ENCODE peak calls at places on chromosome 10, in eight cellular contexts. E is GM23248, D is HCT116, V is OCI-LY7, N is GM23338, M is neural progenitor cell, A is hepatocyte, Q is PC-3. P is an unnamed sample.

GRCh38 chr10:49738616-49739360 is 23.3 kb downstream of the OGDHL start:
- DNase-seq in E (no peak), Q (no peak), N (no peak), A (no peak), M (no peak), V (no peak), D (no peak), P (no peak)

GRCh38 chr10:21308018-21308417 is 217.5 kb downstream of the SKIDA1 start:
- DNase-seq in N (no peak), E (no peak), Q (no peak), D (no peak), A (no peak), V (no peak), M (no peak), P (no peak)

GRCh38 chr10:3895045-3895609 is 110.1 kb upstream of the KLF6 start:
- DNase-seq in D (no peak), V (no peak), Q (no peak), A (no peak), N (no peak), E (peak), M (no peak), P (no peak)

GRCh38 chr10:64130152-64130551 is 609.0 kb downstream of the REEP3 start:
- DNase-seq in E (no peak), D (no peak), A (no peak), Q (no peak), V (no peak), N (no peak), M (no peak), P (no peak)

GRCh38 chr10:2541176-2541575 is 526.2 kb upstream of the PFKP start:
- DNase-seq in M (no peak), E (no peak), V (no peak), Q (no peak), N (no peak), A (no peak), D (no peak), P (no peak)

GRCh38 chr10:21926949-21927348 is 76.6 kb downstream of the DNAJC1 start:
- DNase-seq in N (no peak), D (no peak), V (no peak), A (peak), E (peak), Q (peak), M (peak), P (no peak)

GRCh38 chr10:22148956-22149355 is 68.9 kb downstream of the EBLN1 start:
- DNase-seq in D (no peak), E (peak), N (no peak), A (no peak), M (no peak), V (no peak), Q (peak), P (no peak)

GRCh38 chr10:84084342-84084741 is 55.0 kb upstream of the GHITM start:
- DNase-seq in Q (no peak), N (no peak), E (peak), D (no peak), M (no peak), V (no peak), A (no peak), P (no peak)

GRCh38 chr10:75547391-75548298 is 116.2 kb downstream of the LRMDA start:
- DNase-seq in M (no peak), E (peak), N (no peak), Q (peak), A (peak), D (no peak), V (no peak), P (peak)

GRCh38 chr10:111085690-111086353 is 9.0 kb downstream of the ADRA2A start:
- DNase-seq in M (no peak), E (no peak), Q (no peak), N (no peak), V (no peak), A (no peak), D (no peak), P (no peak)

GRCh38 chr10:26983156-26983555 is 117.1 kb downstream of the ANKRD26 start:
- DNase-seq in M (no peak), Q (no peak), N (no peak), V (no peak), D (no peak), E (peak), A (no peak), P (no peak)

GRCh38 chr10:12902959-12903358 is 98.6 kb downstream of the CCDC3 start:
- DNase-seq in V (no peak), N (peak), M (no peak), E (no peak), A (no peak), Q (no peak), D (no peak), P (no peak)

GRCh38 chr10:96222908-96223307 is 48.5 kb downstream of the BLNK start:
- DNase-seq in A (no peak), V (no peak), D (no peak), M (no peak), N (no peak), E (no peak), Q (no peak), P (no peak)
- H2AFZ ChIP-seq in A (no peak), V (no peak), D (no peak), M (no peak), N (peak), E (no peak), Q (no peak), P (no peak)

GRCh38 chr10:71765176-71765906 is 8.0 kb downstream of the VSIR start:
- DNase-seq in N (no peak), V (no peak), E (peak), Q (peak), D (no peak), A (no peak), M (no peak), P (no peak)

GRCh38 chr10:71765907-71766716 is 7.2 kb downstream of the VSIR start:
- DNase-seq in Q (no peak), E (no peak), N (no peak), D (no peak), A (no peak), M (no peak), V (no peak), P (no peak)

GRCh38 chr10:71767420-71768035 is 5.8 kb downstream of the VSIR start:
- DNase-seq in N (no peak), Q (peak), A (peak), E (peak), M (no peak), V (no peak), D (no peak), P (no peak)

GRCh38 chr10:71769279-71769823 is 4.0 kb downstream of the VSIR start:
- DNase-seq in N (peak), E (peak), D (no peak), Q (no peak), M (no peak), V (no peak), A (no peak), P (no peak)

DNA sequence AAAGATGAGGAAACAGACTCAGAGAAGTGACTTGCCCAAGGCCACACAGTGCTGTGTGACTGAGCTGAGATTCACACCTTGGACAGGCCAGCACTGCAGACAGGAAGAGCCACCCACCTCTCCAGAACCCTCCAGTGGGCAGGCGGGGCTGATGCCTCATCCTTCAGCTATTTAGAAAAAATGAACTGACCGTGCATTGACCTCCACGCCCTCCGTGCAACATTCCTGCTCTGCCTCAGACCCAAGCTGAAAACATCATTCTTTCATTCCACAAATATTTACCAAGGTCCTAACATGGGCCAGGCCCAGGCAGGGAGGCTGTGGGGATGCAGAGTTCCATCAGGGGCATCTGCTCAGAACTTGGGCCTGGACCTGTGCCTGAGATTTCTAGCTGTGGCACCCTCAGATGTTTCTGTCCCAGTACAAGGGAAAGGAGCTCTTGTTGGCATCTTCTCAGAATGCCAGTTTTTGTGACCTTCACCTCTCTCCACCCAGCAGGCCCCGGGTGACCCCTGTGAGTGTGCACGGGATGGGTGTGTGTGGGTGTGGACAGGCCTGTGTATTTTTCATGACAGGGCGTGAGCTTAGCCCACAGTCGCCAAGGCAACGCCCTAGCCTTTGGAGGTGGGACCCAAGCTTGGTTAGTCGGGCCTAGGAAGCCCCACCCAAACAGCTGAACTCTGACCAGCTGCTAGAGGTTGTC is 6.5 kb downstream of the VSIR start:
- DNase-seq in V (no peak), M (no peak), N (no peak), Q (peak), D (peak), A (peak), E (peak), P (no peak)
- TF ChIP-seq EZH2phosphoT487 in V (no peak), M (no peak), N (no peak), Q (no peak), D (no peak), A (no peak), E (no peak), P (no peak)

DNA sequence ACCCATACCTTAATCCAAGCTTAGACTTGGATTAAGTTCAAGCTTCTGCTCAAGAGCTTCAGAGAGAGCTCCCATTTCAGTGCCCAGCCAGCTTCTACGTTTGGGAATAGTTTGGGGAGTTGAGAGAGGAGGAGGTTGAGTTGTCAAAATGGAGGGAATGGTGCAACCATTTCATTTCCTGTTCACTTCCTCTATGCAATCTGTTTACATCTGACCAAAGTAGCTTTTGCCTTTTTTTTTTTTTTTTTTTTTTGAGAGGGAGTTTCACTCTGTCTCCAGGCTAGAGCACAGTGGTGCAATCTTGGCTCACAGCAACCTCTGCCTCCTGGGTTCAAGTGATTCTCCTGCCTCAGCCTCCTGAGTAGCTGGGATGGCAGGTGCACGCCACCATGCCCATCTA is 65.8 kb downstream of the ENTPD1 start:
- DNase-seq in D (no peak), Q (no peak), A (no peak), M (no peak), E (no peak), N (no peak), V (no peak), P (no peak)
- H2AFZ ChIP-seq in D (no peak), Q (no peak), A (no peak), M (no peak), E (no peak), N (no peak), V (no peak), P (no peak)

DNA sequence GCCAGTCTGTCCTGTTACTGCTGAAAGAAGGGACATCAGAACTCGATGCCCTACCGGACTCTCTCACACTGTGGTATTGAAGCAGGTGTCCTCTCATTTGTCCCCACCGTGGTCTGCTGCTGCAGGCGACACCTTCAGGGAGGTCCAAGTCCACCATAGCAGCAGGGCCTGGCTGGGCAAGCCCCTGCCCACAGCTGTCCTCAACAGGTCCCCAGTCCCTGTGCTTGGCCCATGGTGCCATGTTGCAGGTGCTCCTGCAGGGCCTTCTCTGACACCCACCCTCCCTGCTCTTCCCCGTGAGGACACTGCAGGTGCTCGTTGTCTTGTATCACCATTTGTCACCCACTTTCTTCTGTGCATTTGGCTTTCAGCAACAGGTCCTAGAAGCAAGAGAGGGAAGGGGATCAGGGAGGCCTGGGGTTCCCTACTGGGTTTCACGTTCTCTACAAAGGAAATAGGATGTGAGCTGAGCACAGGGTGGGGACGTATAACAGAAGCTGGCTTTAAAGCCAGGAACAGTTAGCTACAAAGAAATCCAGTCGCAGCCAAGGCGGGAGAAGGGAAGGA is 117.6 kb upstream of the FRMD4A start:
- DNase-seq in V (no peak), D (no peak), E (no peak), A (no peak), M (no peak), N (no peak), Q (no peak), P (no peak)
- TF ChIP-seq EZH2phosphoT487 in V (no peak), D (no peak), E (no peak), A (no peak), M (no peak), N (no peak), Q (no peak), P (no peak)

DNA sequence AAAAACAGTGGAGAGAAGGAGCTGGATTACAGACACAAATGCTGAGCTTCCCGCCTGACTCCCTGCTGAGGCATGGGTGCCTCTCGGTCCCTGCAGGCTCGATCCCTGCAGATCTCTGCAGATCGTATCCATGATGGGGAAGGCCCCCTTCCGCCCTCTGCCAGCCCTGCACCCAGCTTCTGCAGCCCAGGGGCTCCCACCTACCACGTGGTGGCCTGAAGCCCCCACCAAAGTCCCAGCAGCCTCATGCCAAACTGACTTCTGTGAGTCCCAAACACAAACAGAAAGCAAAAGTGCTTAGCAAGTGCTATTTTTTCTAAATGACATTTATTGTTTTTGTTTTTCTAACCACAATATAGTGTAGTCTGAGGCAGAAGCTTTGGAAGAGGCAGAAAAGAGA is 127.1 kb upstream of the CHST15 start:
- DNase-seq in Q (no peak), E (no peak), N (no peak), V (no peak), M (no peak), A (no peak), D (no peak), P (peak)
- H2AFZ ChIP-seq in Q (no peak), E (no peak), N (peak), V (no peak), M (no peak), A (no peak), D (no peak), P (peak)

DNA sequence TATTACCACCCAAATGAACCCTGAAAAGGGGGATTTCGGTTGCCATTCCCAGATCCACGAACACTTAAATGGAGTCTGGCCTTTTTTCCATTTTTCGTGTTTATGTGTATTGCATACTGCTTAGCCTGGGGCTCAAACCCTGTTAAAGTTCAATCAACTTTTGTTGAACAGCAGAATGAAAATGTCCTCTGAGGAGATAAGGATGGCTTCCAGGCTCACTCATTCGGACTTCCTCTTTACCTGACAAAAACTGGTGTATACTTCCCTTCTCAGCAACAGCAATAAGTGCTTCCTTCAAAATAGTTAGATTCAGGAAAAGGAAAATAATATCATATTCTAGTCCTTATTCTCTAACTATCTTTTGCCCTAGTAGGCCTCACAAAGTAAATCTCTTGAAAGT is 61.1 kb upstream of the ARID5B start:
- DNase-seq in M (no peak), D (no peak), Q (no peak), V (peak), E (no peak), A (no peak), N (no peak), P (no peak)
- TF ChIP-seq EZH2phosphoT487 in M (no peak), D (no peak), Q (no peak), V (no peak), E (no peak), A (no peak), N (no peak), P (no peak)

GRCh38 chr10:117132751-117133231 is 5.3 kb downstream of the VAX1 start:
- DNase-seq in V (no peak), A (no peak), E (no peak), M (peak), D (no peak), N (peak), Q (no peak), P (no peak)

GRCh38 chr10:117135026-117135372 is 3.1 kb downstream of the VAX1 start:
- DNase-seq in M (no peak), V (no peak), D (no peak), A (no peak), Q (no peak), N (peak), E (no peak), P (no peak)

GRCh38 chr10:117131390-117132327 is 6.4 kb downstream of the VAX1 start:
- DNase-seq in A (peak), Q (no peak), M (peak), V (no peak), N (peak), E (no peak), D (no peak), P (no peak)

GRCh38 chr10:117134084-117135025 is 3.7 kb downstream of the VAX1 start:
- DNase-seq in N (peak), M (peak), D (no peak), Q (no peak), A (peak), E (peak), V (no peak), P (no peak)

DNA sequence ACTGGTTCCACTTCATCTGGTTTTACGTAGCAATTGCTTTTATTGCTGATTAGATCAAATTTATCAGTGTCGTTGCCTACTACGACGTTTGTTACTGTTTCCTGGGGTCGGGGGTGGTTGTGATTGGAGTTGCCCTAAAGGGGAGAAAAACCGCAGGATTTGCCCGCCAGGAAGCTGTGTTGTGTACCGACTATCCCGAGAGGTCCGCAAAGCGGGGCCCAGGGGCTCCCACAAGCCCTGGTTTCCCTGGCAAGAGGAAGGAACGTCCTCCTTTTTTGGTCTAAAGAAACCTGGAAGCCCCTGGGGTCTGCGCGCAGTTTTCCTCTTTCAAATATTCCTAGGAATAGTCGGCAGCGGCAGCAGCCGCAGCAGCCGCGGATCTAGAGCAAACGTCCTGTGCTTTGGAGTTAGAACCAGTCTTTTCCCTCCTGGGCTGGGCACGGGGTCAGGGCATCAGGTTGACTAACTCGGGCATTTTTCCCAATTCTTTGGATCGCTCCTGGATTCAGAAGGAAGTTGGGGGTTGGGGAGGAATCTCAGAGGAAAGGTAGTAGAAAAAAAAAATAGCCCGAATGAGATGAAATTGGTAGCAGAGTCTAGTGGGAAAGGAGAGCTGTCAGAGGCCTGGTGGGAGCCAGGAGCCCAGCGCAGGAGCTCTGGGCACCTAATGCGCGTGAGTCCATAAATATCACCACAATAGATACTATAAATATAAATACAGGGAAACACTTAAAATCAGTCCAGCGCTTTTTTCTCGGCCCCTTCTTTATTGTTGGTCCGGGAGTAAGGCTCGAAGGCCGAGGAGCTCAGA is 4.6 kb downstream of the VAX1 start:
- DNase-seq in Q (no peak), A (no peak), M (peak), V (no peak), E (no peak), N (peak), D (no peak), P (no peak)
- H2AFZ ChIP-seq in Q (no peak), A (no peak), M (no peak), V (no peak), E (no peak), N (no peak), D (no peak), P (no peak)